ENCODE peak calls at places on chromosome 16, in five cellular contexts. Y is A549, J is ovary, G is stomach, U is tibial nerve. I is an unnamed sample.

GRCh38 chr16:68644715-68645493 is at the start of gene CDH3:
- DNase-seq in G (peak; percentile 63), Y (no peak), J (peak; percentile 70), U (no peak), I (no peak)

GRCh38 chr16:50301626-50302471 is 35.5 kb downstream of the ADCY7 start:
- DNase-seq in G (no peak), J (no peak), U (no peak), Y (peak; percentile 47), I (no peak)

GRCh38 chr16:1976216-1976520 is 4.3 kb downstream of the TBL3 start:
- DNase-seq in G (no peak), J (no peak), U (no peak), Y (no peak), I (no peak)

GRCh38 chr16:27650073-27650701 is 100.2 kb downstream of the KATNIP start:
- DNase-seq in J (no peak), G (no peak), Y (no peak), U (no peak), I (no peak)

GRCh38 chr16:87392823-87393679 is 915 bp downstream of the MAP1LC3B start:
- DNase-seq in G (peak; percentile 53), U (no peak), Y (peak; percentile 46), J (peak; percentile 56), I (no peak)

GRCh38 chr16:31465788-31466370 is 6.1 kb upstream of the TGFB1I1 start:
- DNase-seq in U (no peak), Y (no peak), J (no peak), G (no peak), I (no peak)

GRCh38 chr16:23330161-23330560 is 28.1 kb downstream of the SCNN1B start:
- DNase-seq in Y (no peak), U (no peak), G (no peak), J (no peak), I (no peak)

GRCh38 chr16:47713225-47713595 is 252.1 kb downstream of the PHKB start:
- DNase-seq in Y (peak; percentile 28), U (no peak), J (no peak), G (no peak), I (no peak)

GRCh38 chr16:67165121-67166034 is 833 bp downstream of the HSF4 start:
- DNase-seq in Y (no peak), U (no peak), G (no peak), J (peak; percentile 32), I (no peak)

GRCh38 chr16:24139282-24139681 is 116.9 kb upstream of the CACNG3 start:
- DNase-seq in J (no peak), G (no peak), Y (no peak), U (no peak), I (no peak)

GRCh38 chr16:27550582-27550920 is 607 bp downstream of the KATNIP start:
- DNase-seq in G (no peak), U (no peak), J (no peak), Y (peak; percentile 7), I (no peak)

GRCh38 chr16:67558859-67559258 is 3.5 kb upstream of the CTCF start:
- DNase-seq in J (no peak), Y (no peak), G (no peak), U (no peak), I (no peak)

GRCh38 chr16:65770752-65771151 is 595.7 kb upstream of the CDH5 start:
- DNase-seq in J (no peak), Y (no peak), U (no peak), G (no peak), I (no peak)

GRCh38 chr16:5845046-5845445 is 747.5 kb upstream of the EEF2KMT start:
- DNase-seq in U (no peak), Y (no peak), J (no peak), G (no peak), I (no peak)

GRCh38 chr16:4691666-4692412 is 1.5 kb upstream of the NUDT16L1 start:
- DNase-seq in Y (no peak), G (no peak), U (no peak), J (peak; percentile 28), I (no peak)

GRCh38 chr16:74035816-74036215 is 260.8 kb upstream of the PSMD7 start:
- DNase-seq in Y (peak; percentile 25), G (no peak), U (no peak), J (no peak), I (no peak)

GRCh38 chr16:27822529-27823437 is 240.7 kb downstream of the GSG1L start:
- DNase-seq in U (no peak), J (no peak), G (peak; percentile 28), Y (no peak), I (no peak)

GRCh38 chr16:86566966-86567700 is 504 bp downstream of the FOXC2 start:
- DNase-seq in G (no peak), Y (peak; percentile 48), U (no peak), J (no peak), I (no peak)

GRCh38 chr16:8956265-8957060 is 7.2 kb downstream of the USP7 start:
- DNase-seq in G (no peak), U (no peak), Y (no peak), J (peak; percentile 51), I (no peak)

GRCh38 chr16:4477966-4478365 is 1.8 kb downstream of the HMOX2 start:
- DNase-seq in G (no peak), U (no peak), J (no peak), Y (no peak), I (no peak)

DNA sequence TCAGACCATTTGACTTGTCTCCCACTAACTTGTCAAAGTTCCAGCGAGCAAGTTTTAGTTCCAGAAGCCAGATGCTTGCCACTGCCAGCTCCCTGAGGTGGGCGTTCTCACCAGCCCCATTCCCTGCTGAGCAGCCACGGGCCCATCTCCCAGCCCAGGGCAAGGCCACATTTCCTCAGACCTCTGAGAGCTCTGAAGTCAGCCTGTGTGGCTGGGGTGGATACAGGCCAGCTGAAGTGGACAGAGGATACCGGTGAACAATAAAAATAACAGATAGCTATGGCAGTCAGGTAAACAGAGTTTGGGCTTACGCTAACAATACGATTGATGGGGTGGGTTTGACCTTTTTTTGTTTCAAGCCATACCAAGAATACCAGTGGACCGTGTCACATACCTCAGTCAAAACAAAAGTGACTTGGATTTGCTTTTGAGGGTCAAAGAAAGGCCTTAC is 109.6 kb downstream of the GNAO1 start:
- DNase-seq in J (no peak), G (no peak), Y (no peak), U (no peak), I (no peak)
- TF ChIP-seq EP300 in J (no peak), G (no peak), Y (no peak), U (no peak), I (no peak)

DNA sequence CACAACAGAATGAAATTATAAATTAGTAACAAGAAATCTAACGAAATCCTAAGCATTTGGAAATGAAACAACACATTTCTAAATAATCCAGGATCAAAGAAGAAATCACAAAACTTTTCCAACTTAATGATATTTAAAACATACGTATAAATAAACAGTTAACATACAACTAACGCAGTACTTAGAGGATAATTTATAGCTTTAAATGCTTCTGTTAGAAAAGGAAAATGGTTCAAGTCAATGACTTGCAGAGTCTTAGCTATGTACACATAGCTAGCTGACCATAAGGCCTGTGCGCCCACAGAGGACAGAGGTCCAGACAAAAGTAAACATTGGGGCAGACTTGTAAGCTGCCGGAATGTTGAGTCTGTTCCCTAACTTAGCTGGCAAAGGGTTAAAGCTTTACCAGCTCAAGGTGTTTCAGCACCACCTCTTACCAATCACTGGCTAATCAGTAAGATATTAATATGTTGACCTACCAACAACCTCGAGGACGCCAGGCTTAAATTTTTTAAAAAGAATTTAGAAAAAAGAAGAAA is 84.6 kb downstream of the PARN start:
- DNase-seq in U (no peak), J (no peak), Y (peak; percentile 92), G (peak; percentile 38), I (no peak)
- TF ChIP-seq EP300 in U (no peak), J (no peak), Y (peak; percentile 61), G (no peak), I (no peak)

GRCh38 chr16:89918453-89919347 is at the start of gene MC1R:
- DNase-seq in J (no peak), Y (peak; percentile 67), G (no peak), U (no peak), I (no peak)
- TF ChIP-seq EP300 in J (no peak), Y (no peak), G (no peak), U (no peak), I (no peak)

GRCh38 chr16:70737377-70738082 is 51.7 kb upstream of the MTSS2 start:
- DNase-seq in G (peak; percentile 55), Y (no peak), U (peak; percentile 46), J (no peak), I (no peak)
- TF ChIP-seq EP300 in G (peak; percentile 34), Y (no peak), U (no peak), J (no peak), I (peak; percentile 82)

DNA sequence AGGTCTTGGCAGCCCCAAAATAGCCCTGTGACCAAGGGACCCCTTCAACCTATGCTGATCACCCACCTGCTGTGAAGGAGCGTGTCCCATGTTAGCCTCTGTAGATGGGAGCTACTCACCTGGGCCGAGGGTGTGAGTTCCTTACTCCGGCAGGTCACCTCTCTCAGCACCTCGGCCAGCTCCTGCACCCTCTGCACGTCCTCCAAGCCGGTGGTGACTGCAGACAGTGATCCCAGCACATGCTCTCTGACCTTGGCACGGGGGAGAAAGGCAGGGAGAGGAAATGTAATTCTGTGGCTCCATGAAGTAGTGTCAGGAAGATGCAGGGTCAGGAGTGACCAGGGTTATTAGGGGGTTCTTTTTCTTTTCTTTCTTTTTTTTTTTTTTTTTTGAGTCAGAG is 67.7 kb upstream of the BCO1 start:
- DNase-seq in U (no peak), G (no peak), J (no peak), Y (no peak), I (no peak)
- TF ChIP-seq EP300 in U (no peak), G (no peak), J (no peak), Y (no peak), I (no peak)

GRCh38 chr16:19717319-19717718 is 708 bp downstream of the KNOP1 start:
- DNase-seq in Y (no peak), G (no peak), U (no peak), J (no peak), I (no peak)

GRCh38 chr16:19715566-19715965 is 2.5 kb downstream of the KNOP1 start:
- DNase-seq in J (no peak), U (no peak), G (no peak), Y (no peak), I (no peak)

GRCh38 chr16:19718624-19718965 is 524 bp downstream of the IQCK start:
- DNase-seq in G (no peak), J (no peak), U (no peak), Y (no peak), I (no peak)

GRCh38 chr16:19716183-19716582 is 1.8 kb downstream of the KNOP1 start:
- DNase-seq in U (no peak), G (no peak), Y (no peak), J (no peak), I (no peak)

DNA sequence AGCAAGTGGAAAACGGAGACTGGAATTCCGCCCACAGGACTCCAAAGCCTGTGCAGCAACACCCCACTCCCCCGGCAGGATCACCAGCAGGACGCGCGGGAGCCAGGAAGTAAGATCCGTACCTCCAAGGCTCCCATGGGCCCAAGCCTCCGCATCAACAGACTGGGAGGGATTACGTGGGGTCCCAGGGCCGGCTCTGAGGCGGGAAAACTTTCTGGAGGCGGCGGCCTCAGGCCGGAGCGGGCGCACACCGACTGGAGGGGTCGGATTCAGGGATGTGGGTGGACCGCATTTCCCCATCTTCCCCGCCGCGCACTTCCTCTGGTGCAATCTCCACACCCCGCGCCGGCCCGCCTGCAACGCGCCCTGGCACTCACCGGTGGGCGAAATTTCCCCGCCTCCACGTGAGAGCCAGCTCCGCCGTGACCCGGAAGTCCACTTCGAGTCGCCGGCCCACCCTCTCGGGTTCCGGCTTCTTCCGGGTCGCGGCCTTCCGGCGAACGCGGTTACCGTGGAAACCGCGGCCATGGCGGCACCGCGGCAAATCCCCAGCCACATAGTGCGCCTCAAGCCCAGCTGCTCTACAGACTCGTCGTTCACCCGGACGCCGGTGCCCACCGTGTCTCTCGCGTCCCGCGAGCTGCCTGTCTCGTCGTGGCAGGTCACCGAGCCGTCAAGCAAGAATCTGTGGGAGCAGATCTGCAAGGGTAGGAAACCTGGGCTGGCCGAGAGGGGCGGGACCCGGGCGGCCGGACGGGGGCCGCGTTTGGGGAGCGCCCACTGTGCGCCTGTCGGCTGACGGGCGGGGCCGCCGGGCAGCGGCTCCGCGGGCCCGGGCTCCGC is at the start of the genes IQCK and KNOP1:
- DNase-seq in Y (peak; percentile 90), U (peak; percentile 81), J (peak; percentile 93), G (peak; percentile 92), I (peak; percentile 97)
- TF ChIP-seq EP300 in Y (no peak), U (peak; percentile 88), J (no peak), G (no peak), I (no peak)

I was measured in esophagus muscularis mucosa.